ENCODE peak calls at places on chromosomes 6 and 20, in six cellular contexts. S is A549, W is esophagus muscularis mucosa, R is breast epithelium, X is tibial nerve, I is prostate gland. D is an unnamed sample.

GRCh38 chr6:159904497-159904911 is 13.7 kb downstream of the MAS1 start:
- DNase-seq in S (no peak), W (no peak), R (no peak), X (no peak), I (no peak), D (no peak)

GRCh38 chr6:11248974-11249761 is 16.7 kb upstream of the NEDD9 start:
- DNase-seq in S (no peak), W (no peak), R (no peak), X (no peak), I (no peak), D (no peak)

GRCh38 chr6:21381336-21381963 is 212.1 kb upstream of the SOX4 start:
- DNase-seq in S (peak), W (no peak), R (no peak), X (no peak), I (no peak), D (no peak)

GRCh38 chr20:57806975-57807374 is 97.2 kb upstream of the PMEPA1 start:
- DNase-seq in S (no peak), W (no peak), R (no peak), X (no peak), I (no peak), D (no peak)

GRCh38 chr6:159852877-159853276 is 37.9 kb upstream of the MAS1 start:
- DNase-seq in S (peak), W (peak), R (no peak), X (no peak), I (no peak), D (no peak)

GRCh38 chr6:36556281-36556680 is 9.0 kb upstream of the STK38 start:
- DNase-seq in S (no peak), W (no peak), R (no peak), X (no peak), I (no peak), D (no peak)

GRCh38 chr6:54525731-54526130 is 217.5 kb downstream of the TINAG start:
- DNase-seq in S (no peak), W (no peak), R (no peak), X (no peak), I (no peak), D (no peak)

GRCh38 chr6:4356899-4357659 is 221.7 kb upstream of the ECI2 start:
- DNase-seq in S (no peak), W (no peak), R (peak), X (no peak), I (no peak), D (no peak)

GRCh38 chr6:159461998-159462397 is 231.0 kb downstream of the SOD2 start:
- DNase-seq in S (no peak), W (no peak), R (no peak), X (no peak), I (no peak), D (no peak)

GRCh38 chr6:88492824-88493223 is 326.7 kb upstream of the CNR1 start:
- DNase-seq in S (peak), W (no peak), R (no peak), X (no peak), I (no peak), D (no peak)

GRCh38 chr6:109453594-109454482 is 1.7 kb downstream of the MICAL1 start:
- DNase-seq in S (no peak), W (no peak), R (no peak), X (no peak), I (no peak), D (peak)

GRCh38 chr20:60332523-60332922 is 374.3 kb downstream of the CDH26 start:
- DNase-seq in S (no peak), W (no peak), R (peak), X (no peak), I (no peak), D (no peak)

GRCh38 chr20:17530716-17531536 is at the start of gene BFSP1:
- DNase-seq in S (peak), W (no peak), R (peak), X (no peak), I (peak), D (no peak)

GRCh38 chr20:51750037-51750769 is 18.0 kb downstream of the ATP9A start:
- DNase-seq in S (peak), W (no peak), R (peak), X (peak), I (peak), D (peak)

GRCh38 chr6:142551145-142551811 is 249.5 kb downstream of the ADGRG6 start:
- DNase-seq in S (peak), W (no peak), R (peak), X (no peak), I (peak), D (no peak)

GRCh38 chr20:58173091-58173490 is 55.4 kb downstream of the ANKRD60 start:
- DNase-seq in S (no peak), W (no peak), R (no peak), X (no peak), I (no peak), D (no peak)

GRCh38 chr20:38790210-38791053 is 15.1 kb upstream of the PPP1R16B start:
- DNase-seq in S (peak), W (no peak), R (no peak), X (no peak), I (no peak), D (no peak)

GRCh38 chr6:89375427-89375868 is 22.9 kb upstream of the UBE2J1 start:
- DNase-seq in S (peak), W (no peak), R (peak), X (no peak), I (peak), D (no peak)

GRCh38 chr20:57653546-57653900 is 33.3 kb upstream of the ZBP1 start:
- DNase-seq in S (no peak), W (peak), R (no peak), X (no peak), I (no peak), D (no peak)

GRCh38 chr6:105021399-105021798 is 64.5 kb downstream of the LIN28B start:
- DNase-seq in S (no peak), W (no peak), R (no peak), X (no peak), I (no peak), D (no peak)

GRCh38 chr20:58542411-58543095 is 27.4 kb upstream of the APCDD1L start:
- DNase-seq in S (no peak), W (peak), R (no peak), X (no peak), I (no peak), D (peak)

GRCh38 chr6:10681795-10682194 is 12.6 kb downstream of the C6orf52 start:
- DNase-seq in S (no peak), W (no peak), R (no peak), X (no peak), I (no peak), D (no peak)

GRCh38 chr6:91271807-91272206 is 684.9 kb upstream of the MAP3K7 start:
- DNase-seq in S (no peak), W (no peak), R (no peak), X (no peak), I (no peak), D (no peak)

GRCh38 chr6:125827788-125828313 is 37.1 kb downstream of the NCOA7 start:
- DNase-seq in S (no peak), W (no peak), R (no peak), X (no peak), I (no peak), D (no peak)

GRCh38 chr6:112321882-112322508 is 25.1 kb upstream of the RFPL4B start:
- DNase-seq in S (no peak), W (no peak), R (no peak), X (no peak), I (no peak), D (no peak)

GRCh38 chr6:12937971-12938370 is 221.4 kb downstream of the PHACTR1 start:
- DNase-seq in S (no peak), W (no peak), R (no peak), X (no peak), I (no peak), D (no peak)

GRCh38 chr20:9617940-9618339 is 103.5 kb downstream of the LAMP5 start:
- DNase-seq in S (peak), W (peak), R (no peak), X (no peak), I (peak), D (no peak)

GRCh38 chr6:38603966-38604365 is 35.8 kb downstream of the BTBD9 start:
- DNase-seq in S (no peak), W (no peak), R (no peak), X (no peak), I (no peak), D (no peak)

GRCh38 chr20:33731693-33732165 is at the start of gene ZNF341:
- DNase-seq in S (peak), W (peak), R (peak), X (peak), I (peak), D (peak)
- TF ChIP-seq POLR2A in S (no peak), W (no peak), R (no peak), X (peak), I (no peak), D (no peak)

GRCh38 chr20:43603124-43603523 is 12.4 kb downstream of the IFT52 start:
- DNase-seq in S (no peak), W (no peak), R (no peak), X (no peak), I (no peak), D (no peak)
- H3K27ac ChIP-seq in S (no peak), W (no peak), R (no peak), X (no peak), I (no peak), D (no peak)

GRCh38 chr20:35952480-35953410 is 1.6 kb downstream of the SCAND1 start:
- DNase-seq in S (peak), W (no peak), R (no peak), X (no peak), I (peak), D (no peak)

GRCh38 chr20:35954907-35955251 is 577 bp upstream of the SCAND1 start:
- DNase-seq in S (no peak), W (no peak), R (no peak), X (no peak), I (no peak), D (no peak)

GRCh38 chr20:35956616-35957015 is 2.3 kb upstream of the SCAND1 start:
- DNase-seq in S (no peak), W (no peak), R (no peak), X (no peak), I (no peak), D (no peak)

GRCh38 chr20:35953411-35954199 is 697 bp downstream of the SCAND1 start:
- DNase-seq in S (no peak), W (no peak), R (peak), X (no peak), I (peak), D (peak)

DNA sequence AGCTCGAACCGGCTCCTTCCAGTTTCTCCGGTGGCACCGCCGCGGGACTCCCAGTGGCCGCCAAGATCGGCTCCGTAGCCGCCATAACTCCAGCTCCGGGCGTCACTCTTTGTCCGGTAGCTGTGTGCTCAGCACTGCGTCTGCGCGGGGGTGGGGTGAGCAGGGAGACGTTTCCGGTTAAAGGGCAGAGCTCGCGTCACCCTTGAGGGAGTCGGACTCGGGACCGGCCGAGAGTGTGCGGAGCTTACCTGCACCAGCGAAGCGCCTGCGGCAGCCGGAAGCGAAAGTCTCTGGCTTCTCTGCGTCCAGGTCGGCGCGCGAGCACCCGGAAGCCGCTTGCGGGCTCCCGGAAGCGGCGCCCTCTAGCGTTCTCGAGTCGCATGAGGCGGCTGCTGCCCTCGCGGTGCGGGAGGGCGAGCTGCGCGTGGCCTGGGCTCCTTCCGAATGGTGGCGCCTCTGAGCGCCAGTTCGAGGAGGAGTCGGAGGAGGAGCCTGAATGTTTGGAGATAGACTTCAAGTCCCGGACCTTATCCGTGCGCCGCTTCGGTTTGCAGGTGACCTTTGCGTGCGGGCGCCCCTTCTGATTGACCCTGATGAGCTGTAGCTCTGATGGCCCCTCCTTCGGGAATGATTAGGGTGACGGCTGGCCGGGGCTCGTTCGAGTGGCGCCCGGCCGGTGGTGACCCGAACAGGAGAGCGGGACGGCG is at the start of gene SCAND1:
- DNase-seq in S (peak), W (peak), R (peak), X (peak), I (peak), D (peak)
- TF ChIP-seq POLR2A in S (peak), W (peak), R (peak), X (peak), I (peak), D (peak)

DNA sequence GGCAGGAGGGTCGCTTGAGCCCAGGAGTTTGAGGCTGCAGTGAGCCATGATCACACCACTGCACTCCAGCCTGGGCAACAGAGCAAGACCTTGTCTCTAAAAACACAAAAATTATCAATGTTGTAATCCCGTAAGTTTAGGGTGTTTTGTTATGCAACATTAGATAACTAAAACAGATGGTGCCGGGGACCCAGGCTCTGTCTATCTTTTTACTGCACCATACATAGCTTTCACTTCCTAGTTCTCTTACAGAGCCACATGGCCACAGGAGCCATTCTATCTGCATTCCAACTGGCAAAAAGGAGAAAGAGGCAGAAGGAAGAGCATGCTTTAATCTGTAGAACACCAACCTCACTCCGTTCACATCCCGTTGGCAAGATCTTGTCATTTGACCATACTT is 5.4 kb upstream of the TCF15 start:
- DNase-seq in S (no peak), W (no peak), R (no peak), X (no peak), I (no peak), D (no peak)
- H3K27ac ChIP-seq in S (no peak), W (no peak), R (no peak), X (no peak), I (no peak), D (no peak)

GRCh38 chr20:44430270-44431065 is 45.2 kb upstream of the TTPAL start:
- DNase-seq in S (no peak), W (no peak), R (no peak), X (no peak), I (no peak), D (no peak)
- TF ChIP-seq POLR2A in S (no peak), W (no peak), R (no peak), X (no peak), I (no peak), D (no peak)

GRCh38 chr6:1579096-1579495 is 30.6 kb upstream of the FOXC1 start:
- DNase-seq in S (no peak), W (peak), R (peak), X (no peak), I (no peak), D (no peak)

GRCh38 chr6:1580109-1580508 is 29.6 kb upstream of the FOXC1 start:
- DNase-seq in S (no peak), W (peak), R (no peak), X (no peak), I (no peak), D (no peak)

GRCh38 chr6:1584146-1584545 is 25.6 kb upstream of the FOXC1 start:
- DNase-seq in S (no peak), W (peak), R (no peak), X (no peak), I (no peak), D (no peak)

GRCh38 chr6:1580585-1580984 is 29.1 kb upstream of the FOXC1 start:
- DNase-seq in S (no peak), W (no peak), R (peak), X (no peak), I (no peak), D (no peak)

GRCh38 chr6:1581120-1581991 is 28.4 kb upstream of the FOXC1 start:
- DNase-seq in S (no peak), W (peak), R (peak), X (no peak), I (no peak), D (no peak)
- H3K27ac ChIP-seq in S (no peak), W (no peak), R (no peak), X (no peak), I (no peak), D (no peak)

GRCh38 chr20:10861086-10861485 is 187.3 kb upstream of the JAG1 start:
- DNase-seq in S (peak), W (no peak), R (no peak), X (no peak), I (no peak), D (no peak)

GRCh38 chr20:10868299-10868698 is 194.5 kb upstream of the JAG1 start:
- DNase-seq in S (no peak), W (no peak), R (no peak), X (no peak), I (no peak), D (no peak)

GRCh38 chr20:10861619-10862018 is 187.8 kb upstream of the JAG1 start:
- DNase-seq in S (peak), W (no peak), R (no peak), X (no peak), I (peak), D (no peak)

GRCh38 chr20:10863337-10864060 is 189.7 kb upstream of the JAG1 start:
- DNase-seq in S (peak), W (no peak), R (no peak), X (no peak), I (no peak), D (no peak)

GRCh38 chr20:10864076-10864672 is 190.4 kb upstream of the JAG1 start:
- DNase-seq in S (peak), W (no peak), R (no peak), X (peak), I (peak), D (no peak)
- TF ChIP-seq POLR2A in S (no peak), W (no peak), R (no peak), X (no peak), I (no peak), D (no peak)

GRCh38 chr20:32056708-32057491 is 4.9 kb downstream of the HCK start:
- DNase-seq in S (no peak), W (no peak), R (no peak), X (no peak), I (no peak), D (no peak)
- H3K27ac ChIP-seq in S (no peak), W (no peak), R (no peak), X (no peak), I (no peak), D (no peak)